ENCODE peak calls at places on chromosomes 5 and 9, in seven cellular contexts. D, W, F, J, N, A and P are unnamed samples.

GRCh38 chr9:133592731-133593409 is 16.3 kb downstream of the FAM163B start:
- DNase-seq in D (no peak), W (no peak), F (no peak), J (no peak), N (no peak), A (no peak), P (no peak)

GRCh38 chr5:171316258-171317121 is 7.4 kb downstream of the TLX3 start:
- DNase-seq in D (no peak), W (no peak), F (no peak), J (no peak), N (no peak), A (no peak), P (no peak)

GRCh38 chr5:142403583-142403982 is 78.8 kb upstream of the SPRY4 start:
- DNase-seq in D (peak; percentile 40), W (no peak), F (no peak), J (no peak), N (no peak), A (no peak), P (no peak)

GRCh38 chr5:84715686-84716085 is 331.0 kb upstream of the EDIL3 start:
- DNase-seq in D (no peak), W (no peak), F (no peak), J (no peak), N (no peak), A (no peak), P (no peak)

GRCh38 chr9:98445576-98445975 is 190.1 kb upstream of the TBC1D2 start:
- DNase-seq in D (peak; percentile 50), W (no peak), F (no peak), J (no peak), N (no peak), A (no peak), P (no peak)

GRCh38 chr9:122095010-122095767 is 2.1 kb upstream of the TTLL11 start:
- DNase-seq in D (peak; percentile 29), W (peak; percentile 40), F (peak; percentile 66), J (peak; percentile 60), N (peak; percentile 76), A (no peak), P (no peak)

GRCh38 chr9:110738982-110739381 is 70.4 kb downstream of the MUSK start:
- DNase-seq in D (no peak), W (no peak), F (peak; percentile 69), J (no peak), N (no peak), A (no peak), P (no peak)

GRCh38 chr9:110623462-110624025 is 44.0 kb upstream of the SVEP1 start:
- DNase-seq in D (peak; percentile 88), W (peak; percentile 77), F (peak; percentile 71), J (peak; percentile 88), N (peak; percentile 87), A (peak; percentile 46), P (peak; percentile 41)

GRCh38 chr9:109176386-109176785 is 9.3 kb upstream of the FRRS1L start:
- DNase-seq in D (no peak), W (no peak), F (no peak), J (no peak), N (no peak), A (no peak), P (no peak)

GRCh38 chr9:2281031-2281802 is 266.1 kb downstream of the SMARCA2 start:
- DNase-seq in D (no peak), W (no peak), F (peak; percentile 77), J (no peak), N (no peak), A (no peak), P (no peak)

GRCh38 chr5:169610606-169611005 is 26.5 kb upstream of the DOCK2 start:
- DNase-seq in D (no peak), W (no peak), F (peak; percentile 61), J (no peak), N (no peak), A (no peak), P (no peak)

GRCh38 chr5:129216001-129216400 is 121.5 kb downstream of the ISOC1 start:
- DNase-seq in D (no peak), W (no peak), F (no peak), J (no peak), N (no peak), A (no peak), P (no peak)

GRCh38 chr9:111728617-111729366 is 65.9 kb downstream of the SHOC1 start:
- DNase-seq in D (no peak), W (no peak), F (peak; percentile 96), J (no peak), N (peak; percentile 88), A (no peak), P (no peak)

GRCh38 chr5:14870347-14871083 is 1.1 kb downstream of the ANKH start:
- DNase-seq in D (peak; percentile 84), W (peak; percentile 60), F (peak; percentile 19), J (peak; percentile 58), N (no peak), A (no peak), P (peak; percentile 10)

GRCh38 chr9:16385590-16386578 is 484.6 kb downstream of the BNC2 start:
- DNase-seq in D (no peak), W (no peak), F (peak; percentile 79), J (no peak), N (peak; percentile 71), A (no peak), P (no peak)

GRCh38 chr9:124038239-124038638 is 26.7 kb downstream of the LHX2 start:
- DNase-seq in D (no peak), W (no peak), F (peak; percentile 60), J (no peak), N (no peak), A (no peak), P (no peak)

GRCh38 chr9:15357050-15357653 is 50.1 kb upstream of the TTC39B start:
- DNase-seq in D (peak; percentile 23), W (no peak), F (no peak), J (no peak), N (no peak), A (no peak), P (no peak)

GRCh38 chr9:91711755-91712591 is 238.1 kb downstream of the ROR2 start:
- DNase-seq in D (no peak), W (no peak), F (peak; percentile 78), J (peak; percentile 60), N (no peak), A (peak; percentile 44), P (no peak)

GRCh38 chr9:124411514-124412227 is 3.6 kb downstream of the PSMB7 start:
- DNase-seq in D (no peak), W (no peak), F (peak; percentile 80), J (no peak), N (peak; percentile 34), A (no peak), P (no peak)

GRCh38 chr9:91421987-91422765 is 1.5 kb downstream of the NFIL3 start:
- DNase-seq in D (peak; percentile 65), W (no peak), F (peak; percentile 67), J (peak; percentile 60), N (peak; percentile 53), A (peak; percentile 70), P (no peak)

GRCh38 chr5:111227805-111228204 is 3.6 kb downstream of the CAMK4 start:
- DNase-seq in D (no peak), W (no peak), F (peak; percentile 80), J (no peak), N (peak; percentile 58), A (no peak), P (peak; percentile 47)

GRCh38 chr5:168851902-168852321 is 272.7 kb upstream of the PANK3 start:
- DNase-seq in D (peak; percentile 23), W (no peak), F (peak; percentile 93), J (no peak), N (peak; percentile 12), A (no peak), P (peak; percentile 75)

GRCh38 chr9:91154686-91155085 is 207.0 kb downstream of the AUH start:
- DNase-seq in D (no peak), W (no peak), F (peak; percentile 60), J (no peak), N (no peak), A (no peak), P (no peak)

GRCh38 chr5:150490296-150490669 is 17.6 kb upstream of the NDST1 start:
- DNase-seq in D (no peak), W (no peak), F (no peak), J (no peak), N (no peak), A (no peak), P (no peak)

GRCh38 chr5:172319708-172320441 is 36.3 kb upstream of the UBTD2 start:
- DNase-seq in D (no peak), W (no peak), F (no peak), J (no peak), N (no peak), A (no peak), P (no peak)

GRCh38 chr9:18058564-18058963 is 415.4 kb upstream of the ADAMTSL1 start:
- DNase-seq in D (no peak), W (no peak), F (no peak), J (no peak), N (no peak), A (no peak), P (no peak)

GRCh38 chr5:80246995-80247729 is 8.7 kb downstream of the SERINC5 start:
- DNase-seq in D (peak; percentile 80), W (no peak), F (peak; percentile 96), J (peak; percentile 21), N (peak; percentile 89), A (no peak), P (no peak)

GRCh38 chr9:34684145-34684544 is 6.9 kb downstream of the CCL19 start:
- DNase-seq in D (no peak), W (no peak), F (no peak), J (no peak), N (no peak), A (no peak), P (no peak)

GRCh38 chr9:90433398-90433890 is 209.2 kb downstream of the DIRAS2 start:
- DNase-seq in D (peak; percentile 77), W (no peak), F (peak; percentile 6), J (no peak), N (no peak), A (no peak), P (no peak)

GRCh38 chr5:172417983-172418630 is 36.2 kb downstream of the SH3PXD2B start:
- DNase-seq in D (no peak), W (no peak), F (peak; percentile 89), J (peak; percentile 81), N (peak; percentile 99), A (peak; percentile 64), P (peak; percentile 77)

GRCh38 chr9:126296687-126297086 is 29.9 kb upstream of the MVB12B start:
- DNase-seq in D (no peak), W (no peak), F (no peak), J (no peak), N (no peak), A (no peak), P (no peak)

GRCh38 chr5:997001-997474 is 11.6 kb upstream of the NKD2 start:
- DNase-seq in D (peak; percentile 29), W (no peak), F (no peak), J (no peak), N (no peak), A (no peak), P (no peak)